ENCODE peak calls at places on chromosomes 12 and 14, in four cellular contexts. A is cardiac fibroblast, Q is lung, Z is activated T-helper 1 cell treated with Interleukin-2 at 50 U/mL for 16 hours. R is an unnamed sample.

GRCh38 chr12:34392741-34393085 is 370.4 kb downstream of the ALG10 start:
- DNase-seq in A (no peak), Q (no peak), Z (no peak), R (no peak)

GRCh38 chr12:1533205-1533601 is 61.2 kb downstream of the FBXL14 start:
- DNase-seq in A (peak; percentile 24), Q (no peak), Z (no peak), R (no peak)

GRCh38 chr14:98494582-98494981 is 777.4 kb downstream of the BCL11B start:
- DNase-seq in A (no peak), Q (no peak), Z (no peak), R (no peak)

GRCh38 chr14:89013098-89013504 is 188.7 kb downstream of the TTC8 start:
- DNase-seq in A (peak; percentile 26), Q (peak; percentile 38), Z (no peak), R (no peak)

GRCh38 chr12:112236386-112236785 is 111.0 kb downstream of the TRAFD1 start:
- DNase-seq in A (no peak), Q (no peak), Z (no peak), R (no peak)

GRCh38 chr14:75982724-75983358 is 1.0 kb upstream of the TGFB3 start:
- DNase-seq in A (peak; percentile 80), Q (peak; percentile 62), Z (no peak), R (no peak)

GRCh38 chr12:121279507-121279915 is 17.0 kb downstream of the CAMKK2 start:
- DNase-seq in A (peak; percentile 59), Q (peak; percentile 42), Z (no peak), R (no peak)

GRCh38 chr12:40793471-40793870 is 101.2 kb downstream of the CNTN1 start:
- DNase-seq in A (no peak), Q (no peak), Z (no peak), R (no peak)

GRCh38 chr12:125614058-125614457 is 548.8 kb downstream of the AACS start:
- DNase-seq in A (no peak), Q (no peak), Z (no peak), R (no peak)

GRCh38 chr14:94312481-94313246 is 10.5 kb downstream of the SERPINA6 start:
- DNase-seq in A (no peak), Q (peak; percentile 13), Z (no peak), R (no peak)

GRCh38 chr14:21093769-21094681 is 4.4 kb downstream of the ZNF219 start:
- DNase-seq in A (no peak), Q (no peak), Z (no peak), R (peak; percentile 64)

GRCh38 chr14:70029296-70030132 is 150.3 kb downstream of the SMOC1 start:
- DNase-seq in A (no peak), Q (no peak), Z (no peak), R (no peak)